ENCODE peak calls at places on chromosomes 7 and 10, in eight cellular contexts. X is A549, N is sigmoid colon, V is IMR-90, E is HCT116, H is body of pancreas, J is GM12878, G is adrenal gland. R is an unnamed sample.
A peak's percentile ranks its signal among the peaks of the same experiment; 100 is the strongest.

GRCh38 chr10:117503170-117503885 is 39.2 kb upstream of the EMX2 start:
- DNase-seq in X (no peak), N (peak; percentile 20), V (no peak), E (no peak), H (no peak), J (no peak), G (no peak), R (no peak)

GRCh38 chr10:89001428-89002072 is 11.0 kb downstream of the FAS start:
- DNase-seq in X (no peak), N (no peak), V (peak; percentile 31), E (no peak), H (no peak), J (no peak), G (no peak), R (no peak)

GRCh38 chr10:72123616-72124015 is 35.3 kb upstream of the SPOCK2 start:
- DNase-seq in X (no peak), N (no peak), V (no peak), E (no peak), H (no peak), J (no peak), G (no peak), R (no peak)

GRCh38 chr10:128631801-128632241 is 505.6 kb upstream of the MKI67 start:
- DNase-seq in X (no peak), N (no peak), V (no peak), E (peak; percentile 35), H (no peak), J (no peak), G (no peak), R (no peak)

GRCh38 chr10:31940839-31941653 is 12.4 kb upstream of the ARHGAP12 start:
- DNase-seq in X (peak; percentile 98), N (no peak), V (peak; percentile 95), E (peak; percentile 99), H (peak; percentile 33), J (no peak), G (peak; percentile 75), R (peak; percentile 24)

GRCh38 chr10:58027431-58027830 is 240.3 kb downstream of the IPMK start:
- DNase-seq in X (no peak), N (no peak), V (peak; percentile 22), E (no peak), H (no peak), J (no peak), G (no peak), R (no peak)

GRCh38 chr7:12423995-12424745 is 20.5 kb upstream of the VWDE start:
- DNase-seq in X (no peak), N (no peak), V (no peak), E (no peak), H (no peak), J (no peak), G (no peak), R (no peak)

GRCh38 chr7:26326211-26326610 is 34.5 kb downstream of the SNX10 start:
- DNase-seq in X (no peak), N (no peak), V (no peak), E (no peak), H (no peak), J (no peak), G (no peak), R (no peak)

GRCh38 chr10:117894339-117894738 is 152.4 kb downstream of the RAB11FIP2 start:
- DNase-seq in X (no peak), N (no peak), V (no peak), E (no peak), H (no peak), J (no peak), G (no peak), R (no peak)

GRCh38 chr7:25790261-25790660 is 361.7 kb upstream of the NFE2L3 start:
- DNase-seq in X (no peak), N (no peak), V (no peak), E (no peak), H (no peak), J (no peak), G (peak; percentile 13), R (no peak)

GRCh38 chr7:90951986-90952648 is 312.1 kb upstream of the FZD1 start:
- DNase-seq in X (no peak), N (no peak), V (no peak), E (no peak), H (no peak), J (no peak), G (no peak), R (no peak)

GRCh38 chr10:72009430-72010081 is 45.4 kb downstream of the CHST3 start:
- DNase-seq in X (no peak), N (peak; percentile 100), V (peak; percentile 94), E (no peak), H (peak; percentile 33), J (no peak), G (peak; percentile 87), R (peak; percentile 94)

GRCh38 chr10:53023411-53023810 is 250.8 kb upstream of the MBL2 start:
- DNase-seq in X (no peak), N (no peak), V (no peak), E (no peak), H (no peak), J (no peak), G (no peak), R (no peak)

GRCh38 chr10:49103761-49104160 is 11.6 kb downstream of the VSTM4 start:
- DNase-seq in X (no peak), N (no peak), V (no peak), E (no peak), H (no peak), J (no peak), G (no peak), R (no peak)

GRCh38 chr10:72175166-72175565 is 40.6 kb upstream of the ANAPC16 start:
- DNase-seq in X (peak; percentile 25), N (no peak), V (peak; percentile 61), E (no peak), H (no peak), J (peak; percentile 34), G (no peak), R (no peak)

GRCh38 chr7:8125680-8126444 is 136.1 kb downstream of the ICA1 start:
- DNase-seq in X (no peak), N (no peak), V (no peak), E (no peak), H (no peak), J (peak; percentile 95), G (peak; percentile 20), R (no peak)

GRCh38 chr7:108659867-108660266 is 90.2 kb downstream of the DNAJB9 start:
- DNase-seq in X (no peak), N (no peak), V (no peak), E (no peak), H (no peak), J (no peak), G (no peak), R (no peak)

GRCh38 chr10:112585052-112585451 is 138.0 kb downstream of the VTI1A start:
- DNase-seq in X (peak; percentile 59), N (no peak), V (peak; percentile 37), E (peak; percentile 36), H (no peak), J (no peak), G (peak; percentile 22), R (no peak)

GRCh38 chr7:387132-388022 is 97.4 kb downstream of the FOXL3 start:
- DNase-seq in X (no peak), N (no peak), V (no peak), E (no peak), H (peak; percentile 8), J (no peak), G (no peak), R (no peak)

GRCh38 chr7:95517458-95517857 is 31.7 kb downstream of the ASB4 start:
- DNase-seq in X (no peak), N (no peak), V (no peak), E (no peak), H (no peak), J (no peak), G (no peak), R (no peak)

DNA sequence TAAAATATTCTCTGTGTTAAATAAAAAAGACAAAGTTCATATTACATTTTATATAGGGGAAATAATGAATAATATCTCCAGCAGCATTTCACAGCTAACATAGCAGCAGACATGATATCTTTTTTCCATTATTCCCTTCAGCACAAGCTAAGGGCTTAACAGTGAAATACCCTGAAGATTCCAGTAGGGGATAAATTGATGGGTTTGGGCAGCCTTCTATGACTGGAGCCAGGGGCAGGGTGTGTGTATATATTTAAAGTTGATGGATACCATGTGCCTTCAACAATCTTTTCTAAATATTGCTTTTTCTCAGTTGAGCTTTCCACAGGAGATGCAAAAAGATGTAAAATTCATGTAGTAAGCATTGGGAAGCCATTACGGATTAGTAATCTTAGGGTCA is 151.2 kb downstream of the MAGI2 start:
- DNase-seq in X (no peak), N (no peak), V (no peak), E (no peak), H (no peak), J (no peak), G (no peak), R (no peak)
- TF ChIP-seq CTCF in X (no peak), N (no peak), V (no peak), E (no peak), H (no peak), J (no peak), G (no peak), R (no peak)

DNA sequence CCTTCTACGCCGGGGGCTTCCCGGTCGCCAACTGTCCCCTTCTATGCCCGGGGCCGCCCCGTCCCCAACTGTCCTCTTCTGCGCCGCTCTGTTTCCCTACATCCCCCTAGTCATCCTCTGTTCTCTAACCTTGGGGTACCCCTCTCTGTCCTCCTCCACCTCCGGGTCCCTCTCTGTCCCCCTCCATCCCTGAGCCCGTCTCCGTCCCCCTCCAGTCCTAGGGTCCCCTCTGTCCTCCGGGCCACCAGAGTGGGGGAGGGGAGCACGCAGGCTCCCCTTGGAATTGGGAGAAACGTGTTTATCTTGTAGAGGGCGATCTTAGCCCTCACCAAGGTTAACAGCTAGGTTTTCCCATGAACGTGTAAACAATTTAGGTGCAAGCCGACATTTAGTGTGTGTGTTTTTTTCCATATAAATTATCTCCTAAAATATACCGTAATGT is 861 bp upstream of the KLF6 start:
- DNase-seq in X (peak; percentile 64), N (peak; percentile 78), V (peak; percentile 60), E (no peak), H (peak; percentile 57), J (no peak), G (peak; percentile 28), R (no peak)
- TF ChIP-seq POLR2A in X (no peak), N (no peak), V (peak; percentile 92), E (peak; percentile 77), H (peak; percentile 93), J (peak; percentile 75), G (no peak), R (no peak)

GRCh38 chr10:95257849-95258248 is 33.0 kb downstream of the PDLIM1 start:
- DNase-seq in X (no peak), N (no peak), V (no peak), E (no peak), H (no peak), J (no peak), G (no peak), R (no peak)
- TF ChIP-seq CTCF in X (no peak), N (no peak), V (no peak), E (no peak), H (no peak), J (no peak), G (no peak), R (no peak)

DNA sequence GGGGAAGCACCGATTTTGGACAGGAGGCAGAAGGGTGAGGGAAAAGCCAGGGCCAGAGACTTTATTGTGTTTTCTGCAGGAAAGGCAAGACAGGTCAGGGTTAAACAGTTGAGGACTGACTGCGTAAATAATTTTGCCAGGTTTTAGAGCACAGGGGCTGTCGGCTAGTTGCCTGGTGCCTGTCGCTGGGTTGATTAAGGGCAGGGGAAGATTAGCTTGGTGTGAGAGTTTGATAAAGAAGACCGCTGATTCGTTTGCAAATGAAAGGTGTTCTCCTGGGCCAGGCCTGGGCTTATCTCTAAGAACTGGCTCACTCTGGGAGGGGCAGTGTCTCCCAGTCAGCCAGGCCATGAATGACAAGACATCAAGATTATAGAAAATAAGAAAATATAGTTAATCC is 75.6 kb downstream of the SLC37A3 start:
- DNase-seq in X (no peak), N (no peak), V (no peak), E (no peak), H (no peak), J (no peak), G (no peak), R (no peak)
- TF ChIP-seq POLR2A in X (no peak), N (no peak), V (no peak), E (no peak), H (no peak), J (no peak), G (no peak), R (no peak)

R was measured in gastrocnemius medialis.